ENCODE peak calls at places on chromosomes 12 and 14, in ten cellular contexts. L is GM23248, T is pancreas, A is uterus, M is thoracic aorta, G is caudate nucleus, F is cardiac muscle cell, K is HCT116, W is IMR-90, I is fibroblast of lung. B is an unnamed sample.
A peak's percentile ranks its signal among the peaks of the same experiment; 100 is the strongest.

GRCh38 chr12:19757317-19757877 is 318.1 kb downstream of the AEBP2 start:
- DNase-seq in L (peak; percentile 69), T (no peak), A (no peak), M (no peak), G (no peak), F (peak; percentile 73), K (peak; percentile 19), W (peak; percentile 64), I (peak; percentile 64), B (no peak)

GRCh38 chr12:26936559-26937442 is 980 bp downstream of the INTS13 start:
- DNase-seq in L (peak; percentile 43), T (no peak), A (no peak), M (no peak), G (no peak), F (no peak), K (no peak), W (no peak), I (no peak), B (no peak)

GRCh38 chr12:4567073-4567881 is 5.3 kb downstream of the DYRK4 start:
- DNase-seq in L (no peak), T (no peak), A (no peak), M (no peak), G (no peak), F (no peak), K (no peak), W (no peak), I (no peak), B (no peak)

GRCh38 chr14:65866906-65867305 is 454.4 kb downstream of the FUT8 start:
- DNase-seq in L (peak; percentile 50), T (no peak), A (no peak), M (no peak), G (no peak), F (peak; percentile 16), K (no peak), W (no peak), I (no peak), B (no peak)

GRCh38 chr14:104801284-104802119 is 601 bp downstream of the ZBTB42 start:
- DNase-seq in L (no peak), T (peak; percentile 66), A (no peak), M (no peak), G (no peak), F (no peak), K (no peak), W (no peak), I (no peak), B (no peak)

GRCh38 chr12:110957652-110958051 is 37.3 kb upstream of the MYL2 start:
- DNase-seq in L (no peak), T (no peak), A (no peak), M (no peak), G (peak; percentile 14), F (no peak), K (no peak), W (no peak), I (no peak), B (no peak)

GRCh38 chr12:124286414-124286813 is 8.5 kb upstream of the RFLNA start:
- DNase-seq in L (no peak), T (no peak), A (no peak), M (no peak), G (no peak), F (peak; percentile 51), K (no peak), W (no peak), I (peak; percentile 78), B (no peak)

GRCh38 chr14:22432348-22432976 is 156.6 kb downstream of the DAD1 start:
- DNase-seq in L (peak; percentile 89), T (peak; percentile 74), A (peak; percentile 62), M (no peak), G (no peak), F (peak; percentile 97), K (peak; percentile 13), W (peak; percentile 84), I (peak; percentile 95), B (no peak)

GRCh38 chr12:45914090-45914489 is 76.3 kb downstream of the SCAF11 start:
- DNase-seq in L (peak; percentile 94), T (no peak), A (no peak), M (no peak), G (no peak), F (peak; percentile 53), K (no peak), W (peak; percentile 91), I (peak; percentile 84), B (no peak)

GRCh38 chr12:65859519-65859918 is 35.2 kb downstream of the HMGA2 start:
- DNase-seq in L (peak; percentile 52), T (no peak), A (no peak), M (no peak), G (no peak), F (no peak), K (no peak), W (peak; percentile 39), I (no peak), B (no peak)

GRCh38 chr12:65860584-65860983 is 36.3 kb downstream of the HMGA2 start:
- DNase-seq in L (no peak), T (no peak), A (no peak), M (no peak), G (no peak), F (no peak), K (no peak), W (no peak), I (no peak), B (no peak)

GRCh38 chr12:65856521-65856920 is 32.2 kb downstream of the HMGA2 start:
- DNase-seq in L (no peak), T (no peak), A (no peak), M (no peak), G (no peak), F (peak; percentile 23), K (no peak), W (no peak), I (no peak), B (no peak)

GRCh38 chr12:65857875-65858274 is 33.6 kb downstream of the HMGA2 start:
- DNase-seq in L (no peak), T (no peak), A (no peak), M (no peak), G (no peak), F (no peak), K (no peak), W (no peak), I (no peak), B (no peak)

DNA sequence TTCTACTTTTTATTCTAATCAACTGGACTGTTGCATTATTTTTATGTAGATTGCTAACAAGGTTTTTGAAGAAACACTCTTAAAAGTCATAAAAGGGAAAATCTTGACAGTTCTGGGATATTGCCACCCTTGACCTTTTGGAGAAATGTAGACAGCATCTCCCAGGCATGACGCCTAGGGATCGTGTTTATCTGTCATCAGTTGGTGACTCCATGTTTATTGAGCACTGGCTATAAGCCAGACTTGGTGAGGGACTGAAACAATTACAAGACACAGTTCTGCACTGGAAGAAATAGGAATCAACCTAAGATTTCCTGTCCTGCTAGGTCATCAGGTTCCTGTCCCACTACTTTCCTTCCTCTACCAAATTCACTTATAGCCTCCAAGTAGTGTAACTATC is 34.5 kb downstream of the HMGA2 start:
- DNase-seq in L (peak; percentile 82), T (no peak), A (no peak), M (no peak), G (no peak), F (peak; percentile 47), K (no peak), W (peak; percentile 72), I (peak; percentile 32), B (no peak)
- H3K27ac ChIP-seq in L (peak overlapping the region; percentile 56), T (no peak overlapping the region), A (no peak overlapping the region), M (no peak overlapping the region), G (no peak overlapping the region), F (no peak overlapping the region), K (peak overlapping the region; percentile 28), W (no peak overlapping the region), I (no peak overlapping the region), B (no peak overlapping the region)

DNA sequence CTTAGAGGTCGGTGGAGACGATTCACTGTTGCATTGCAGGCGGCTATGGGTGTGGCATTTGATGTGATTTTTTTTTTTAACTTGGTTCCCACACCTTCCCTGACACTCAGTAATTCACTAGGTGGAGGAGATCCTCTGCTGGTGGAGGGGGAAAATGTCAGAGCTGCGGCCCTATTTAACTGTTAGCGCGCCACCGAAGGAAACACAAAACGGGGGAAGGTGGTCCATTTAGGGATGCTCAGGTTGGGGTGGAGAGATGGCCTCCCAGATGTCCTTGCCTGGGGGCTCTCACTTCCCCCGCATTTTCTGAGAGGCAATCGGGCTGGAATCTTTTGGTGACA is 4.3 kb upstream of the HOXC12 start:
- DNase-seq in L (no peak), T (no peak), A (no peak), M (no peak), G (no peak), F (no peak), K (no peak), W (no peak), I (no peak), B (no peak)
- H3K27ac ChIP-seq in L (no peak overlapping the region), T (no peak overlapping the region), A (no peak overlapping the region), M (no peak overlapping the region), G (no peak overlapping the region), F (no peak overlapping the region), K (no peak overlapping the region), W (no peak overlapping the region), I (no peak overlapping the region), B (no peak overlapping the region)

DNA sequence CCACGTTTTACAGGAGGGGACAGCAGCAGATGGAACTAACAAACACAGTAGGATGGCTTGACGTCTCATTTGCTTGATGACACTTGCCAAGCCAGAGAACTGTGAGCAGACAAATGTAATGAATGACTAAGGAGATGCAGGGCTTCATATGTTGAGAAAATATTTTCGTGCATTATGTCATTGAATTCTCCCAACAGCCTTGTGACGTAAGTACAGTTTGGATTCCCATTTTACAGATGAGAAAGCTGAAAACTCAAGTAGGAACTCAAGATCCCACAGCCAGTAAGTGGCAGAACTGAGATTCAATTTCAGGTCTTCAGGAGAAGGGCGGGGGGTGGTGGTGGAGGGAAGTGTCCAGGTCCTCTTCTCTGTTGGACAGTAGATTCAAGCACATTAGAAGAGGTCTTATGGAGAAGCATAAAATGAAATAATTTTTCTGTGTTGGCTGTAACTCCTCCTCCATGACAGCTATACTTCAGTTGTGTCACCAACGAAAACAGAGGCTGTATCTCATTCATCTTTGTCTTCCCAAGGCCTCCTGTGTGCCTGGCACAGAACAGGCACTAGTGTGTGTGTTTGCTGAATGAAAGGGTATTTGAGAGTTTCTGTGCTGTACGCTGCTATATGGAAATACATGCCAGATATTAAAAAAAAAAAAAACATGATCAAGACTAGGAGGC is 2.2 kb downstream of the VASH1 start:
- DNase-seq in L (peak; percentile 36), T (no peak), A (no peak), M (no peak), G (peak; percentile 28), F (no peak), K (no peak), W (peak; percentile 40), I (peak; percentile 54), B (no peak)
- H3K27ac ChIP-seq in L (no peak overlapping the region), T (no peak overlapping the region), A (peak overlapping the region; percentile 69), M (no peak overlapping the region), G (peak overlapping the region; percentile 83), F (no peak overlapping the region), K (no peak overlapping the region), W (no peak overlapping the region), I (no peak overlapping the region), B (peak overlapping the region; percentile 95)

DNA sequence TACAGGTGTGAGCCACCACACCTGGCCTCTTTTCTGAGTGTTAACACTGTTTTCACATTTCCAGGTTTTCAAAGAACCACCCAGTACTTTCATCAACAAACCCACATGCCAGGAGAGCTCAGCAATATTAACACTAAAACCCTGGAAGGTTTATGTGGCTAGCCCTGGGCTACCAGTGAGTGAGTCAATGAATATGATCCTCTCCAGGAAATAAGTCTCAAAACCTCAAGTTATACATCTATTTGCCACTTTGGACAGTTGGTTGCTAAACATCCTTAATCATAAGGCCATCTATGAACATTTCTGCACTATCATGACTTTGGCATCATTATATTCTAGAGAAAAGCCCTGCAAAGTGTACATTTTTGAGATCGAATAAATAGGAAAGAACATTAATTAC is 6.3 kb upstream of the CDKL1 start:
- DNase-seq in L (peak; percentile 16), T (no peak), A (no peak), M (no peak), G (no peak), F (no peak), K (no peak), W (peak; percentile 56), I (no peak), B (no peak)
- H3K27ac ChIP-seq in L (no peak overlapping the region), T (no peak overlapping the region), A (peak overlapping the region; percentile 14), M (no peak overlapping the region), G (no peak overlapping the region), F (no peak overlapping the region), K (no peak overlapping the region), W (peak overlapping the region; percentile 90), I (peak overlapping the region; percentile 34), B (no peak overlapping the region)